ENCODE peak calls at places on chromosomes 4 and X, in six cellular contexts. One of them, this sample, is unnamed.

GRCh38 chrX:122504026-122504425 is 680.1 kb upstream of the GRIA3 start:
- DNase-seq in uterus: no peak
- DNase-seq in transverse colon: no peak
- DNase-seq in stomach: no peak
- DNase-seq in ovary: no peak
- DNase-seq in adrenal gland: no peak
- DNase-seq in this sample: no peak

GRCh38 chrX:119150163-119151135 is 22.8 kb upstream of the KIAA1210 start:
- DNase-seq in adrenal gland: peak; percentile 7
- DNase-seq in uterus: no peak
- DNase-seq in transverse colon: no peak
- DNase-seq in ovary: peak; percentile 36
- DNase-seq in stomach: no peak
- DNase-seq in this sample: no peak

GRCh38 chrX:117839544-117839943 is 277.1 kb downstream of the KLHL13 start:
- DNase-seq in stomach: no peak
- DNase-seq in uterus: no peak
- DNase-seq in transverse colon: no peak
- DNase-seq in adrenal gland: no peak
- DNase-seq in ovary: no peak
- DNase-seq in this sample: no peak

GRCh38 chr4:113328514-113328913 is 279.1 kb downstream of the ANK2 start:
- DNase-seq in uterus: no peak
- DNase-seq in adrenal gland: no peak
- DNase-seq in ovary: no peak
- DNase-seq in transverse colon: no peak
- DNase-seq in stomach: no peak
- DNase-seq in this sample: no peak

GRCh38 chr4:114782842-114783595 is 184.4 kb downstream of the UGT8 start:
- DNase-seq in stomach: no peak
- DNase-seq in ovary: no peak
- DNase-seq in uterus: no peak
- DNase-seq in adrenal gland: no peak
- DNase-seq in transverse colon: no peak
- DNase-seq in this sample: no peak

GRCh38 chr4:70591955-70592582 is at the start of gene AMBN:
- DNase-seq in ovary: no peak
- DNase-seq in uterus: no peak
- DNase-seq in transverse colon: no peak
- DNase-seq in stomach: no peak
- DNase-seq in adrenal gland: no peak
- DNase-seq in this sample: no peak

GRCh38 chrX:18549643-18550042 is 122.3 kb downstream of the RS1 start:
- DNase-seq in uterus: no peak
- DNase-seq in stomach: no peak
- DNase-seq in adrenal gland: no peak
- DNase-seq in transverse colon: no peak
- DNase-seq in ovary: no peak
- DNase-seq in this sample: no peak

GRCh38 chr4:1478766-1479355 is 72.6 kb upstream of the NKX1-1 start:
- DNase-seq in stomach: no peak
- DNase-seq in transverse colon: no peak
- DNase-seq in ovary: no peak
- DNase-seq in uterus: peak; percentile 2
- DNase-seq in adrenal gland: peak; percentile 4
- DNase-seq in this sample: no peak

GRCh38 chr4:175427751-175428150 is 384.3 kb downstream of the GPM6A start:
- DNase-seq in uterus: no peak
- DNase-seq in adrenal gland: no peak
- DNase-seq in stomach: no peak
- DNase-seq in transverse colon: no peak
- DNase-seq in ovary: no peak
- DNase-seq in this sample: no peak

GRCh38 chrX:49106930-49107329 is 16.6 kb downstream of the GPKOW start:
- DNase-seq in stomach: peak; percentile 29
- DNase-seq in transverse colon: no peak
- DNase-seq in ovary: no peak
- DNase-seq in uterus: no peak
- DNase-seq in adrenal gland: peak; percentile 51
- DNase-seq in this sample: no peak

GRCh38 chr4:2322227-2322626 is 60.3 kb upstream of the MXD4 start:
- DNase-seq in uterus: no peak
- DNase-seq in ovary: no peak
- DNase-seq in stomach: no peak
- DNase-seq in adrenal gland: no peak
- DNase-seq in transverse colon: no peak
- DNase-seq in this sample: no peak

GRCh38 chr4:25795566-25796454 is 67.0 kb downstream of the SEL1L3 start:
- DNase-seq in transverse colon: no peak
- DNase-seq in stomach: no peak
- DNase-seq in uterus: no peak
- DNase-seq in ovary: no peak
- DNase-seq in adrenal gland: no peak
- DNase-seq in this sample: peak; percentile 52

GRCh38 chr4:94567811-94568210 is 116.1 kb downstream of the PDLIM5 start:
- DNase-seq in stomach: no peak
- DNase-seq in adrenal gland: no peak
- DNase-seq in transverse colon: no peak
- DNase-seq in uterus: no peak
- DNase-seq in ovary: no peak
- DNase-seq in this sample: no peak

GRCh38 chrX:119753639-119754257 is 4.6 kb upstream of the SOWAHD start:
- DNase-seq in adrenal gland: no peak
- DNase-seq in stomach: no peak
- DNase-seq in ovary: no peak
- DNase-seq in uterus: no peak
- DNase-seq in transverse colon: peak; percentile 32
- DNase-seq in this sample: no peak

GRCh38 chr4:83074086-83074704 is 39.2 kb downstream of the COPS4 start:
- DNase-seq in ovary: no peak
- DNase-seq in transverse colon: peak; percentile 30
- DNase-seq in stomach: no peak
- DNase-seq in uterus: no peak
- DNase-seq in adrenal gland: peak; percentile 40
- DNase-seq in this sample: no peak

GRCh38 chr4:3285558-3286334 is 7.1 kb upstream of the RGS12 start:
- DNase-seq in transverse colon: peak; percentile 59
- DNase-seq in uterus: no peak
- DNase-seq in stomach: peak; percentile 32
- DNase-seq in ovary: no peak
- DNase-seq in adrenal gland: no peak
- DNase-seq in this sample: no peak

GRCh38 chr4:137861682-137862081 is 329.4 kb upstream of the PCDH18 start:
- DNase-seq in stomach: no peak
- DNase-seq in adrenal gland: no peak
- DNase-seq in transverse colon: no peak
- DNase-seq in uterus: no peak
- DNase-seq in ovary: no peak
- DNase-seq in this sample: no peak

GRCh38 chr4:121705521-121705920 is 8.7 kb upstream of the ANXA5 start:
- DNase-seq in adrenal gland: no peak
- DNase-seq in ovary: no peak
- DNase-seq in transverse colon: no peak
- DNase-seq in stomach: no peak
- DNase-seq in uterus: no peak
- DNase-seq in this sample: no peak
- TF ChIP-seq POLR2A in adrenal gland: no peak
- TF ChIP-seq POLR2A in ovary: no peak
- TF ChIP-seq POLR2A in transverse colon: no peak
- TF ChIP-seq POLR2A in stomach: no peak
- TF ChIP-seq POLR2A in uterus: no peak
- TF ChIP-seq POLR2A in this sample: no peak

DNA sequence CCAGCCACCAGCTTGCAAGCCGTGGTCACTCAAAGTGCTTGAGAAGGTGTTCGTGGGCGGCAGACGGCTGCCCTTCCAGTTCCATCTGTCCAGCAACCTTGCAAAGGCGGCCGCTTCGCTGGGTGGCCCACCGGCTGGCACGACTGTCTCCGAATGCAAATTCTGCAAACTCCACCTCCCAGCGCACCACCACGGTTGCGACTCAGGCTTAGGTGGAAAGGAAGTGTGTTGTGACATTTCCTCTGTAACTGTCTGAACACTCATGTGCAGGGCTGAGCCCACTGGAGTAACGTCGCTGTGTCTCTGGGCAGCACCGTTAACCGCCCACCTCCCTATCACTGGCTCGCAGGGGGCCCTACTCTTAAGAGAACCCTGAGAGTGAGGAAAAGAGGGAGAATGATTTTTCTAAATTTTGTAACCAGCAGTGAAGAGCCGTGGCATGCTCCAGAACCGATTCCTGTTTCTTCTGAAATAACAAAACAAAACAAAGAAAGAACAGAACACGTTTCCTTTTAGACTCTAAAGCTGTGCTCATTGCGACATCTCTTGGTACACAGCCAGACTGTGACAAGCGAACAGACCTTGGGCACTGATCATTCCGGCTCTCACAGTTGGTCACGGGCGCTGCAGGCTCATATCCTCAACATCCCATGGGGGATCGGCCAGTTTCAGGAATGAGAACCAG is at the start of gene P2RY8:
- DNase-seq in adrenal gland: peak; percentile 94
- DNase-seq in ovary: peak; percentile 83
- DNase-seq in transverse colon: peak; percentile 74
- DNase-seq in stomach: peak; percentile 63
- DNase-seq in uterus: peak; percentile 19
- DNase-seq in this sample: no peak
- TF ChIP-seq POLR2A in adrenal gland: no peak
- TF ChIP-seq POLR2A in ovary: no peak
- TF ChIP-seq POLR2A in transverse colon: peak; percentile 53
- TF ChIP-seq POLR2A in stomach: no peak
- TF ChIP-seq POLR2A in uterus: no peak
- TF ChIP-seq POLR2A in this sample: no peak

GRCh38 chr4:86220137-86220536 is 139.7 kb downstream of the MAPK10 start:
- DNase-seq in adrenal gland: no peak
- DNase-seq in stomach: no peak
- DNase-seq in transverse colon: no peak
- DNase-seq in ovary: no peak
- DNase-seq in uterus: no peak
- DNase-seq in this sample: no peak

GRCh38 chr4:86223472-86223871 is 136.4 kb downstream of the MAPK10 start:
- DNase-seq in stomach: no peak
- DNase-seq in transverse colon: no peak
- DNase-seq in adrenal gland: no peak
- DNase-seq in uterus: no peak
- DNase-seq in ovary: no peak
- DNase-seq in this sample: peak; percentile 3

GRCh38 chr4:86218721-86219481 is 141.0 kb downstream of the MAPK10 start:
- DNase-seq in adrenal gland: no peak
- DNase-seq in uterus: no peak
- DNase-seq in stomach: no peak
- DNase-seq in transverse colon: no peak
- DNase-seq in ovary: no peak
- DNase-seq in this sample: no peak

DNA sequence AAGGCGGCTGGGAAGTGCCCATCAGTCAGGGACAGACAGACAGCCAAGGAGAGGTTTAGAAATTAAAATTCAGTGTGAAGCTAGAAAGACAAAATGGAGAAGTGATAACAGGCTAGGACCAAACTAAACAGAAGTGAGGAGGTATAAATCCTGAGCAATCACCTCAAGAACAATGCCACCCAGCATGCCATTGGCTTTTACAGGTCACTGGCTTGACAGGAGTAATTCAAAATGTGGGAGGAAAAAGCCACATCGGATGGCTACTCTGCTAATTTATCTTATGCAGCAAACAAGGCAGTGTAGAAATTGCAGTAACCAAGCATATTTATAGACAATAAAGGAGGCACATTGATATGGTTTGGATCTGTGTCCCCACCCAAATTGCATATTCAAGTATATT is 138.8 kb downstream of the MAPK10 start:
- DNase-seq in adrenal gland: no peak
- DNase-seq in uterus: no peak
- DNase-seq in stomach: no peak
- DNase-seq in transverse colon: no peak
- DNase-seq in ovary: no peak
- DNase-seq in this sample: no peak
- TF ChIP-seq POLR2A in adrenal gland: no peak
- TF ChIP-seq POLR2A in uterus: no peak
- TF ChIP-seq POLR2A in stomach: no peak
- TF ChIP-seq POLR2A in transverse colon: no peak
- TF ChIP-seq POLR2A in ovary: no peak
- TF ChIP-seq POLR2A in this sample: no peak

GRCh38 chr4:98260579-98261290 is 449 bp upstream of the RAP1GDS1 start:
- DNase-seq in stomach: peak; percentile 94
- DNase-seq in transverse colon: peak; percentile 97
- DNase-seq in ovary: peak; percentile 97
- DNase-seq in adrenal gland: peak; percentile 98
- DNase-seq in uterus: peak; percentile 96
- DNase-seq in this sample: peak; percentile 84
- TF ChIP-seq POLR2A in stomach: peak; percentile 78
- TF ChIP-seq POLR2A in transverse colon: peak; percentile 96
- TF ChIP-seq POLR2A in ovary: peak; percentile 85
- TF ChIP-seq POLR2A in adrenal gland: peak; percentile 95
- TF ChIP-seq POLR2A in uterus: peak; percentile 91
- TF ChIP-seq POLR2A in this sample: peak; percentile 92

GRCh38 chrX:69551421-69552009 is 47.4 kb downstream of the NALF2 start:
- DNase-seq in uterus: no peak
- DNase-seq in ovary: no peak
- DNase-seq in adrenal gland: peak; percentile 25
- DNase-seq in stomach: no peak
- DNase-seq in transverse colon: no peak
- DNase-seq in this sample: no peak

GRCh38 chrX:69555396-69556023 is 51.4 kb downstream of the NALF2 start:
- DNase-seq in transverse colon: no peak
- DNase-seq in ovary: no peak
- DNase-seq in adrenal gland: no peak
- DNase-seq in stomach: no peak
- DNase-seq in uterus: peak; percentile 20
- DNase-seq in this sample: no peak

GRCh38 chrX:69552512-69552911 is 48.4 kb downstream of the NALF2 start:
- DNase-seq in stomach: no peak
- DNase-seq in ovary: no peak
- DNase-seq in transverse colon: no peak
- DNase-seq in uterus: no peak
- DNase-seq in adrenal gland: no peak
- DNase-seq in this sample: no peak

GRCh38 chrX:69556094-69557011 is 52.2 kb downstream of the NALF2 start:
- DNase-seq in ovary: peak; percentile 40
- DNase-seq in stomach: no peak
- DNase-seq in transverse colon: no peak
- DNase-seq in uterus: peak; percentile 44
- DNase-seq in adrenal gland: peak; percentile 83
- DNase-seq in this sample: peak; percentile 12
- TF ChIP-seq POLR2A in ovary: no peak
- TF ChIP-seq POLR2A in stomach: no peak
- TF ChIP-seq POLR2A in transverse colon: no peak
- TF ChIP-seq POLR2A in uterus: no peak
- TF ChIP-seq POLR2A in adrenal gland: no peak
- TF ChIP-seq POLR2A in this sample: no peak

This sample was measured in H54.